ENCODE peak calls at places on chromosomes 4 and X, in eight cellular contexts. One of them, this sample, is unnamed.

GRCh38 chr4:37885496-37885895 is 5.4 kb upstream of the TBC1D1 start:
- DNase-seq in type B pancreatic cell: no peak
- DNase-seq in testis: no peak
- DNase-seq in HFFc6: no peak
- DNase-seq in uterus: peak
- DNase-seq in lower leg skin: no peak
- DNase-seq in heart left ventricle: no peak
- DNase-seq in colonic mucosa: no peak
- DNase-seq in this sample: peak

GRCh38 chr4:120348521-120348920 is 281.9 kb upstream of the MAD2L1 start:
- DNase-seq in type B pancreatic cell: no peak
- DNase-seq in testis: no peak
- DNase-seq in HFFc6: no peak
- DNase-seq in uterus: no peak
- DNase-seq in lower leg skin: no peak
- DNase-seq in heart left ventricle: no peak
- DNase-seq in colonic mucosa: no peak
- DNase-seq in this sample: no peak

GRCh38 chr4:136311774-136312173 is 1220.5 kb downstream of the PCDH18 start:
- DNase-seq in type B pancreatic cell: no peak
- DNase-seq in testis: no peak
- DNase-seq in HFFc6: no peak
- DNase-seq in uterus: no peak
- DNase-seq in lower leg skin: no peak
- DNase-seq in heart left ventricle: no peak
- DNase-seq in colonic mucosa: no peak
- DNase-seq in this sample: no peak

GRCh38 chrX:20664774-20665173 is 398.1 kb upstream of the RPS6KA3 start:
- DNase-seq in type B pancreatic cell: no peak
- DNase-seq in testis: no peak
- DNase-seq in HFFc6: no peak
- DNase-seq in uterus: no peak
- DNase-seq in lower leg skin: no peak
- DNase-seq in heart left ventricle: no peak
- DNase-seq in colonic mucosa: no peak
- DNase-seq in this sample: peak

GRCh38 chr4:175412161-175412560 is 399.9 kb downstream of the GPM6A start:
- DNase-seq in type B pancreatic cell: no peak
- DNase-seq in testis: no peak
- DNase-seq in HFFc6: peak
- DNase-seq in uterus: peak
- DNase-seq in lower leg skin: no peak
- DNase-seq in heart left ventricle: no peak
- DNase-seq in colonic mucosa: no peak
- DNase-seq in this sample: no peak

GRCh38 chr4:37803348-37803973 is 23.0 kb upstream of the PGM2 start:
- DNase-seq in type B pancreatic cell: no peak
- DNase-seq in testis: no peak
- DNase-seq in HFFc6: peak
- DNase-seq in uterus: no peak
- DNase-seq in lower leg skin: no peak
- DNase-seq in heart left ventricle: no peak
- DNase-seq in colonic mucosa: no peak
- DNase-seq in this sample: peak

GRCh38 chr4:111952708-111953107 is 192.5 kb upstream of the FAM241A start:
- DNase-seq in type B pancreatic cell: no peak
- DNase-seq in testis: no peak
- DNase-seq in HFFc6: no peak
- DNase-seq in uterus: no peak
- DNase-seq in lower leg skin: no peak
- DNase-seq in heart left ventricle: no peak
- DNase-seq in colonic mucosa: no peak
- DNase-seq in this sample: no peak

GRCh38 chr4:39085891-39086290 is 23.9 kb downstream of the KLHL5 start:
- DNase-seq in type B pancreatic cell: no peak
- DNase-seq in testis: no peak
- DNase-seq in HFFc6: no peak
- DNase-seq in uterus: no peak
- DNase-seq in lower leg skin: no peak
- DNase-seq in heart left ventricle: no peak
- DNase-seq in colonic mucosa: no peak
- DNase-seq in this sample: no peak

GRCh38 chr4:177313263-177313662 is 3.6 kb downstream of the NEIL3 start:
- DNase-seq in type B pancreatic cell: no peak
- DNase-seq in testis: no peak
- DNase-seq in HFFc6: no peak
- DNase-seq in uterus: no peak
- DNase-seq in lower leg skin: no peak
- DNase-seq in heart left ventricle: no peak
- DNase-seq in colonic mucosa: no peak
- DNase-seq in this sample: no peak

GRCh38 chrX:70664726-70665125 is 220.1 kb downstream of the DLG3 start:
- DNase-seq in type B pancreatic cell: no peak
- DNase-seq in testis: no peak
- DNase-seq in HFFc6: peak
- DNase-seq in uterus: no peak
- DNase-seq in lower leg skin: no peak
- DNase-seq in heart left ventricle: no peak
- DNase-seq in colonic mucosa: no peak
- DNase-seq in this sample: peak

GRCh38 chr4:1659104-1659725 is 24.9 kb downstream of the FAM53A start:
- DNase-seq in type B pancreatic cell: no peak
- DNase-seq in testis: no peak
- DNase-seq in HFFc6: no peak
- DNase-seq in uterus: no peak
- DNase-seq in lower leg skin: no peak
- DNase-seq in heart left ventricle: no peak
- DNase-seq in colonic mucosa: no peak
- DNase-seq in this sample: no peak

GRCh38 chrX:154448484-154448883 is 4.5 kb downstream of the FAM50A start:
- DNase-seq in type B pancreatic cell: no peak
- DNase-seq in testis: no peak
- DNase-seq in HFFc6: no peak
- DNase-seq in uterus: no peak
- DNase-seq in lower leg skin: no peak
- DNase-seq in heart left ventricle: no peak
- DNase-seq in colonic mucosa: no peak
- DNase-seq in this sample: no peak

GRCh38 chr4:15400911-15401671 is 26.7 kb upstream of the C1QTNF7 start:
- DNase-seq in type B pancreatic cell: no peak
- DNase-seq in testis: peak
- DNase-seq in HFFc6: peak
- DNase-seq in uterus: peak
- DNase-seq in lower leg skin: peak
- DNase-seq in heart left ventricle: peak
- DNase-seq in colonic mucosa: peak
- DNase-seq in this sample: no peak

GRCh38 chrX:54950730-54951375 is 30.2 kb downstream of the TRO start:
- DNase-seq in type B pancreatic cell: no peak
- DNase-seq in testis: no peak
- DNase-seq in HFFc6: no peak
- DNase-seq in uterus: no peak
- DNase-seq in lower leg skin: no peak
- DNase-seq in heart left ventricle: no peak
- DNase-seq in colonic mucosa: no peak
- DNase-seq in this sample: no peak

GRCh38 chr4:140326395-140326993 is 47.0 kb upstream of the SCOC start:
- DNase-seq in type B pancreatic cell: no peak
- DNase-seq in testis: peak
- DNase-seq in HFFc6: peak
- DNase-seq in uterus: peak
- DNase-seq in lower leg skin: no peak
- DNase-seq in heart left ventricle: no peak
- DNase-seq in colonic mucosa: peak
- DNase-seq in this sample: peak

GRCh38 chrX:15606064-15606590 is 5.4 kb upstream of the ACE2 start:
- DNase-seq in type B pancreatic cell: no peak
- DNase-seq in testis: no peak
- DNase-seq in HFFc6: no peak
- DNase-seq in uterus: no peak
- DNase-seq in lower leg skin: no peak
- DNase-seq in heart left ventricle: no peak
- DNase-seq in colonic mucosa: peak
- DNase-seq in this sample: no peak

GRCh38 chr4:184420402-184420801 is 53.9 kb downstream of the IRF2 start:
- DNase-seq in type B pancreatic cell: no peak
- DNase-seq in testis: no peak
- DNase-seq in HFFc6: no peak
- DNase-seq in uterus: no peak
- DNase-seq in lower leg skin: no peak
- DNase-seq in heart left ventricle: no peak
- DNase-seq in colonic mucosa: no peak
- DNase-seq in this sample: no peak

GRCh38 chr4:186700746-186701145 is 22.9 kb downstream of the FAT1 start:
- DNase-seq in type B pancreatic cell: no peak
- DNase-seq in testis: peak
- DNase-seq in HFFc6: no peak
- DNase-seq in uterus: no peak
- DNase-seq in lower leg skin: peak
- DNase-seq in heart left ventricle: peak
- DNase-seq in colonic mucosa: no peak
- DNase-seq in this sample: no peak

GRCh38 chr4:170256807-170257206 is 167.1 kb upstream of the AADAT start:
- DNase-seq in type B pancreatic cell: no peak
- DNase-seq in testis: no peak
- DNase-seq in HFFc6: no peak
- DNase-seq in uterus: no peak
- DNase-seq in lower leg skin: no peak
- DNase-seq in heart left ventricle: no peak
- DNase-seq in colonic mucosa: no peak
- DNase-seq in this sample: no peak

GRCh38 chr4:38802561-38803355 is 1.8 kb downstream of the TLR1 start:
- DNase-seq in type B pancreatic cell: no peak
- DNase-seq in testis: no peak
- DNase-seq in HFFc6: no peak
- DNase-seq in uterus: no peak
- DNase-seq in lower leg skin: no peak
- DNase-seq in heart left ventricle: no peak
- DNase-seq in colonic mucosa: no peak
- DNase-seq in this sample: no peak

GRCh38 chr4:184386271-184386781 is 88.0 kb downstream of the IRF2 start:
- DNase-seq in type B pancreatic cell: no peak
- DNase-seq in testis: no peak
- DNase-seq in HFFc6: no peak
- DNase-seq in uterus: no peak
- DNase-seq in lower leg skin: no peak
- DNase-seq in heart left ventricle: no peak
- DNase-seq in colonic mucosa: peak
- DNase-seq in this sample: no peak

GRCh38 chr4:101597204-101597603 is 193.3 kb upstream of the BANK1 start:
- DNase-seq in type B pancreatic cell: no peak
- DNase-seq in testis: no peak
- DNase-seq in HFFc6: peak
- DNase-seq in uterus: no peak
- DNase-seq in lower leg skin: no peak
- DNase-seq in heart left ventricle: no peak
- DNase-seq in colonic mucosa: no peak
- DNase-seq in this sample: no peak

GRCh38 chrX:68703369-68703768 is 55.9 kb downstream of the STARD8 start:
- DNase-seq in type B pancreatic cell: no peak
- DNase-seq in testis: no peak
- DNase-seq in HFFc6: no peak
- DNase-seq in uterus: no peak
- DNase-seq in lower leg skin: no peak
- DNase-seq in heart left ventricle: no peak
- DNase-seq in colonic mucosa: no peak
- DNase-seq in this sample: no peak

GRCh38 chr4:6672131-6672530 is 21.5 kb upstream of the S100P start:
- DNase-seq in type B pancreatic cell: no peak
- DNase-seq in testis: no peak
- DNase-seq in HFFc6: no peak
- DNase-seq in uterus: no peak
- DNase-seq in lower leg skin: no peak
- DNase-seq in heart left ventricle: no peak
- DNase-seq in colonic mucosa: no peak
- DNase-seq in this sample: no peak

GRCh38 chr4:48178931-48179330 is 44.9 kb upstream of the TXK start:
- DNase-seq in type B pancreatic cell: no peak
- DNase-seq in testis: no peak
- DNase-seq in HFFc6: no peak
- DNase-seq in uterus: no peak
- DNase-seq in lower leg skin: no peak
- DNase-seq in heart left ventricle: no peak
- DNase-seq in colonic mucosa: no peak
- DNase-seq in this sample: no peak

GRCh38 chr4:8849266-8850073 is 22.2 kb downstream of the HMX1 start:
- DNase-seq in type B pancreatic cell: peak
- DNase-seq in testis: no peak
- DNase-seq in HFFc6: no peak
- DNase-seq in uterus: no peak
- DNase-seq in lower leg skin: no peak
- DNase-seq in heart left ventricle: peak
- DNase-seq in colonic mucosa: no peak
- DNase-seq in this sample: no peak

GRCh38 chr4:186942745-186943606 is 219.3 kb upstream of the FAT1 start:
- DNase-seq in type B pancreatic cell: no peak
- DNase-seq in testis: peak
- DNase-seq in HFFc6: no peak
- DNase-seq in uterus: no peak
- DNase-seq in lower leg skin: no peak
- DNase-seq in heart left ventricle: no peak
- DNase-seq in colonic mucosa: peak
- DNase-seq in this sample: peak

GRCh38 chr4:80141543-80141942 is 55.8 kb upstream of the PRDM8 start:
- DNase-seq in type B pancreatic cell: no peak
- DNase-seq in testis: no peak
- DNase-seq in HFFc6: no peak
- DNase-seq in uterus: no peak
- DNase-seq in lower leg skin: no peak
- DNase-seq in heart left ventricle: no peak
- DNase-seq in colonic mucosa: no peak
- DNase-seq in this sample: no peak
- TF ChIP-seq CTCF in type B pancreatic cell: no peak
- TF ChIP-seq CTCF in testis: no peak
- TF ChIP-seq CTCF in HFFc6: no peak
- TF ChIP-seq CTCF in uterus: no peak
- TF ChIP-seq CTCF in lower leg skin: no peak
- TF ChIP-seq CTCF in heart left ventricle: no peak
- TF ChIP-seq CTCF in colonic mucosa: no peak
- TF ChIP-seq CTCF in this sample: no peak

GRCh38 chr4:137934046-137934445 is 308.1 kb downstream of the SLC7A11 start:
- DNase-seq in type B pancreatic cell: no peak
- DNase-seq in testis: no peak
- DNase-seq in HFFc6: no peak
- DNase-seq in uterus: no peak
- DNase-seq in lower leg skin: no peak
- DNase-seq in heart left ventricle: no peak
- DNase-seq in colonic mucosa: no peak
- DNase-seq in this sample: no peak
- TF ChIP-seq CTCF in type B pancreatic cell: no peak
- TF ChIP-seq CTCF in testis: no peak
- TF ChIP-seq CTCF in HFFc6: no peak
- TF ChIP-seq CTCF in uterus: no peak
- TF ChIP-seq CTCF in lower leg skin: no peak
- TF ChIP-seq CTCF in heart left ventricle: no peak
- TF ChIP-seq CTCF in colonic mucosa: no peak
- TF ChIP-seq CTCF in this sample: no peak

GRCh38 chr4:139691-140090 is 15.4 kb downstream of the ZNF718 start:
- DNase-seq in type B pancreatic cell: no peak
- DNase-seq in testis: no peak
- DNase-seq in HFFc6: no peak
- DNase-seq in uterus: no peak
- DNase-seq in lower leg skin: no peak
- DNase-seq in heart left ventricle: no peak
- DNase-seq in colonic mucosa: no peak
- DNase-seq in this sample: no peak
- TF ChIP-seq CTCF in type B pancreatic cell: no peak
- TF ChIP-seq CTCF in testis: no peak
- TF ChIP-seq CTCF in HFFc6: no peak
- TF ChIP-seq CTCF in uterus: no peak
- TF ChIP-seq CTCF in lower leg skin: no peak
- TF ChIP-seq CTCF in heart left ventricle: no peak
- TF ChIP-seq CTCF in colonic mucosa: no peak
- TF ChIP-seq CTCF in this sample: no peak

GRCh38 chr4:24930136-24930535 is 17.3 kb upstream of the CCDC149 start:
- DNase-seq in type B pancreatic cell: no peak
- DNase-seq in testis: no peak
- DNase-seq in HFFc6: no peak
- DNase-seq in uterus: no peak
- DNase-seq in lower leg skin: no peak
- DNase-seq in heart left ventricle: no peak
- DNase-seq in colonic mucosa: no peak
- DNase-seq in this sample: no peak
- TF ChIP-seq CTCF in type B pancreatic cell: no peak
- TF ChIP-seq CTCF in testis: no peak
- TF ChIP-seq CTCF in HFFc6: no peak
- TF ChIP-seq CTCF in uterus: no peak
- TF ChIP-seq CTCF in lower leg skin: no peak
- TF ChIP-seq CTCF in heart left ventricle: no peak
- TF ChIP-seq CTCF in colonic mucosa: no peak
- TF ChIP-seq CTCF in this sample: no peak